ENCODE peak calls at places on chromosomes 5 and 9, in seven cellular contexts. One of them, this sample, is unnamed. For H3F3A and H4K20me1, the result is how much of the 10 kb centered on the place peaks cover.

GRCh38 chr5:67092447-67093023 is 104.1 kb downstream of the CD180 start:
- DNase-seq in GM23248: no peak
- DNase-seq in GM23338: no peak
- DNase-seq in MM.1S: no peak
- DNase-seq in neural progenitor cell: no peak
- DNase-seq in PC-9: peak
- DNase-seq in SK-N-SH: no peak
- DNase-seq in this sample: peak

GRCh38 chr9:70298245-70298771 is 39.5 kb downstream of the SMC5 start:
- DNase-seq in GM23338: no peak
- DNase-seq in PC-9: no peak
- DNase-seq in MM.1S: no peak
- DNase-seq in GM23248: no peak
- DNase-seq in neural progenitor cell: no peak
- DNase-seq in SK-N-SH: no peak
- DNase-seq in this sample: peak

GRCh38 chr9:135480071-135480941 is 724 bp downstream of the PPP1R26 start:
- DNase-seq in GM23248: peak
- DNase-seq in GM23338: peak
- DNase-seq in neural progenitor cell: peak
- DNase-seq in MM.1S: peak
- DNase-seq in PC-9: peak
- DNase-seq in SK-N-SH: peak
- DNase-seq in this sample: peak

GRCh38 chr9:86549920-86550319 is 195.7 kb upstream of the TUT7 start:
- DNase-seq in GM23248: peak
- DNase-seq in neural progenitor cell: no peak
- DNase-seq in PC-9: no peak
- DNase-seq in SK-N-SH: no peak
- DNase-seq in MM.1S: no peak
- DNase-seq in GM23338: no peak
- DNase-seq in this sample: no peak

GRCh38 chr9:109440797-109441287 is 57.3 kb downstream of the PTPN3 start:
- DNase-seq in GM23338: peak
- DNase-seq in GM23248: peak
- DNase-seq in SK-N-SH: peak
- DNase-seq in MM.1S: peak
- DNase-seq in neural progenitor cell: peak
- DNase-seq in PC-9: peak
- DNase-seq in this sample: peak

GRCh38 chr9:9521033-9521779 is 1091.6 kb downstream of the PTPRD start:
- DNase-seq in GM23338: peak
- DNase-seq in PC-9: no peak
- DNase-seq in SK-N-SH: no peak
- DNase-seq in MM.1S: no peak
- DNase-seq in neural progenitor cell: peak
- DNase-seq in GM23248: no peak
- DNase-seq in this sample: no peak

GRCh38 chr5:137649228-137649890 is 86.5 kb downstream of the KLHL3 start:
- DNase-seq in GM23248: peak
- DNase-seq in SK-N-SH: no peak
- DNase-seq in MM.1S: no peak
- DNase-seq in GM23338: no peak
- DNase-seq in PC-9: no peak
- DNase-seq in neural progenitor cell: no peak
- DNase-seq in this sample: no peak

GRCh38 chr9:105828596-105829213 is 134.4 kb downstream of the TMEM38B start:
- DNase-seq in GM23248: no peak
- DNase-seq in GM23338: no peak
- DNase-seq in PC-9: no peak
- DNase-seq in SK-N-SH: no peak
- DNase-seq in MM.1S: no peak
- DNase-seq in neural progenitor cell: no peak
- DNase-seq in this sample: no peak

GRCh38 chr9:92947268-92948031 is at the start of gene FGD3:
- DNase-seq in neural progenitor cell: peak
- DNase-seq in PC-9: peak
- DNase-seq in GM23338: peak
- DNase-seq in SK-N-SH: peak
- DNase-seq in GM23248: peak
- DNase-seq in MM.1S: no peak
- DNase-seq in this sample: peak

GRCh38 chr9:22214021-22214420 is 204.9 kb upstream of the CDKN2B start:
- DNase-seq in PC-9: no peak
- DNase-seq in MM.1S: no peak
- DNase-seq in GM23338: no peak
- DNase-seq in GM23248: peak
- DNase-seq in SK-N-SH: no peak
- DNase-seq in neural progenitor cell: no peak
- DNase-seq in this sample: peak

GRCh38 chr9:27514551-27514950 is 9.5 kb upstream of the IFNK start:
- DNase-seq in GM23338: no peak
- DNase-seq in MM.1S: no peak
- DNase-seq in neural progenitor cell: no peak
- DNase-seq in SK-N-SH: no peak
- DNase-seq in GM23248: no peak
- DNase-seq in PC-9: no peak
- DNase-seq in this sample: no peak

GRCh38 chr5:58204966-58205365 is 254.9 kb downstream of the PLK2 start:
- DNase-seq in MM.1S: no peak
- DNase-seq in PC-9: no peak
- DNase-seq in GM23248: no peak
- DNase-seq in GM23338: no peak
- DNase-seq in neural progenitor cell: no peak
- DNase-seq in SK-N-SH: no peak
- DNase-seq in this sample: no peak

GRCh38 chr5:73792687-73793320 is 166.8 kb downstream of the ARHGEF28 start:
- DNase-seq in neural progenitor cell: peak
- DNase-seq in GM23338: peak
- DNase-seq in PC-9: peak
- DNase-seq in MM.1S: peak
- DNase-seq in GM23248: peak
- DNase-seq in SK-N-SH: peak
- DNase-seq in this sample: peak

GRCh38 chr5:155193018-155193417 is 179.5 kb downstream of the KIF4B start:
- DNase-seq in SK-N-SH: no peak
- DNase-seq in GM23338: peak
- DNase-seq in neural progenitor cell: no peak
- DNase-seq in MM.1S: no peak
- DNase-seq in GM23248: no peak
- DNase-seq in PC-9: no peak
- DNase-seq in this sample: peak

GRCh38 chr5:50653946-50654345 is 12.5 kb upstream of the PARP8 start:
- DNase-seq in GM23248: no peak
- DNase-seq in MM.1S: no peak
- DNase-seq in PC-9: no peak
- DNase-seq in GM23338: no peak
- DNase-seq in neural progenitor cell: no peak
- DNase-seq in SK-N-SH: no peak
- DNase-seq in this sample: no peak

GRCh38 chr9:89461302-89461701 is 36.6 kb downstream of the SEMA4D start:
- DNase-seq in SK-N-SH: no peak
- DNase-seq in GM23248: peak
- DNase-seq in PC-9: no peak
- DNase-seq in GM23338: no peak
- DNase-seq in MM.1S: no peak
- DNase-seq in neural progenitor cell: no peak
- DNase-seq in this sample: peak

GRCh38 chr9:94979904-94980507 is 253.5 kb downstream of the AOPEP start:
- DNase-seq in GM23248: no peak
- DNase-seq in MM.1S: no peak
- DNase-seq in PC-9: no peak
- DNase-seq in GM23338: no peak
- DNase-seq in SK-N-SH: no peak
- DNase-seq in neural progenitor cell: no peak
- DNase-seq in this sample: no peak

GRCh38 chr5:124655211-124655880 is 91.1 kb downstream of the ZNF608 start:
- DNase-seq in neural progenitor cell: no peak
- DNase-seq in SK-N-SH: no peak
- DNase-seq in GM23248: peak
- DNase-seq in PC-9: no peak
- DNase-seq in MM.1S: no peak
- DNase-seq in GM23338: no peak
- DNase-seq in this sample: peak

GRCh38 chr9:77763566-77763965 is 115.4 kb upstream of the GNA14 start:
- DNase-seq in PC-9: no peak
- DNase-seq in SK-N-SH: no peak
- DNase-seq in GM23248: no peak
- DNase-seq in MM.1S: no peak
- DNase-seq in neural progenitor cell: no peak
- DNase-seq in GM23338: no peak
- DNase-seq in this sample: no peak

GRCh38 chr9:92655366-92655765 is 14.6 kb downstream of the IPPK start:
- DNase-seq in MM.1S: no peak
- DNase-seq in PC-9: no peak
- DNase-seq in GM23338: no peak
- DNase-seq in GM23248: no peak
- DNase-seq in SK-N-SH: no peak
- DNase-seq in neural progenitor cell: no peak
- DNase-seq in this sample: no peak

GRCh38 chr5:170623576-170624181 is 119.9 kb downstream of the KCNIP1 start:
- DNase-seq in GM23338: peak
- DNase-seq in PC-9: peak
- DNase-seq in SK-N-SH: peak
- DNase-seq in GM23248: peak
- DNase-seq in neural progenitor cell: peak
- DNase-seq in MM.1S: peak
- DNase-seq in this sample: peak

GRCh38 chr9:138003485-138004190 is 126.1 kb downstream of the CACNA1B start:
- DNase-seq in SK-N-SH: no peak
- DNase-seq in neural progenitor cell: no peak
- DNase-seq in GM23248: no peak
- DNase-seq in MM.1S: no peak
- DNase-seq in PC-9: no peak
- DNase-seq in GM23338: no peak
- DNase-seq in this sample: no peak

GRCh38 chr5:179729303-179729702 is 3.3 kb upstream of the MAML1 start:
- DNase-seq in GM23248: no peak
- DNase-seq in PC-9: no peak
- DNase-seq in SK-N-SH: no peak
- DNase-seq in MM.1S: no peak
- DNase-seq in neural progenitor cell: no peak
- DNase-seq in GM23338: no peak
- DNase-seq in this sample: no peak
- H3F3A ChIP-seq in GM23248: half or more
- H3F3A ChIP-seq in PC-9: half or more
- H3F3A ChIP-seq in SK-N-SH: half or more
- H3F3A ChIP-seq in MM.1S: under half
- H3F3A ChIP-seq in neural progenitor cell: half or more
- H3F3A ChIP-seq in GM23338: under half
- H3F3A ChIP-seq in this sample: under half

GRCh38 chr5:138755084-138755748 is 2.0 kb downstream of the CTNNA1 start:
- DNase-seq in SK-N-SH: no peak
- DNase-seq in MM.1S: no peak
- DNase-seq in PC-9: no peak
- DNase-seq in neural progenitor cell: no peak
- DNase-seq in GM23338: no peak
- DNase-seq in GM23248: peak
- DNase-seq in this sample: no peak
- H4K20me1 ChIP-seq in SK-N-SH: half or more
- H4K20me1 ChIP-seq in MM.1S: under half
- H4K20me1 ChIP-seq in PC-9: half or more
- H4K20me1 ChIP-seq in neural progenitor cell: under half
- H4K20me1 ChIP-seq in GM23338: under half
- H4K20me1 ChIP-seq in GM23248: under half
- H4K20me1 ChIP-seq in this sample: under half

DNA sequence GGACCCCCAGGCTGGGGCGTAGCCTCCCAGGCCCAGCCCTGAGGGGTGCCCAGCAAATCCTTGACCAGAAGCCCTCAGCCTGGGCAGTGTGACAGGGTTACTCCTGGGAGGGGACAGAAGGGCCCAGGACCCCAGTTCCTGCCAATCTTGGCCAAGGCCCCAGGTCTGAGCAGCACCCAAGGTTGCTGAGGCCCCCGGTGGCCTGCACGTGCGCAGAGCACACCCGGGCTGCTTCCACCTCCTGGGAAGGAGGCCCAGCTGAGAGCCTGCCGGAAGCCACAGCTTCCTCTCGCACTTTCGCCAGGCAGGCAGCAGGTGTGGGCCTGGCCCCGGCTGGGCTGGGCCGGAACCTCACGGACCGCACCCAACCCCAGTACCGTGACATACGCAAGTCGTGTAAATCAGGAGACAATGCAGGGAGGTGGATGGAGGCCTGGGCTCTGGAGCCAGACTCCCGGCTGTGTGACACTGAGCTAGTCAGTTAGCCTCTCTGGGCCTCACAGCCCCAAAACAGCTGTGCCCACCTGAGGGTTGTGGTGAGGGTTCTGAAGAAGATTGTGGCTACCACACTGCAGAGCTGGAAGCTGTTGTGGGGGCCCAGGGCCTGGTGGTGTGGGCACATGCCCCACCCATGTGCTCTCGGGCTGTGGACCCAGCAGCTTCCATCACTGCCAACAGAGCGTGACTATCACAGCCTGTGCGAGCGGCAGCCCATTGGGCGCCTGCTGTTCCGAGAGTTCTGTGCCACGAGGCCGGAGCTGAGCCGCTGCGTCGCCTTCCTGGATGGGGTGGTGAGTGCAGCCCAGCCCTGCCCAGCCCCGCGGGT is 5.1 kb downstream of the GRK6 start:
- DNase-seq in GM23248: no peak
- DNase-seq in GM23338: no peak
- DNase-seq in SK-N-SH: no peak
- DNase-seq in PC-9: no peak
- DNase-seq in neural progenitor cell: no peak
- DNase-seq in MM.1S: peak
- DNase-seq in this sample: no peak
- H3F3A ChIP-seq in GM23248: under half
- H3F3A ChIP-seq in GM23338: under half
- H3F3A ChIP-seq in SK-N-SH: under half
- H3F3A ChIP-seq in PC-9: under half
- H3F3A ChIP-seq in neural progenitor cell: under half
- H3F3A ChIP-seq in MM.1S: under half
- H3F3A ChIP-seq in this sample: under half

GRCh38 chr5:127027539-127027938 is 2.8 kb downstream of the MARCHF3 start:
- DNase-seq in MM.1S: no peak
- DNase-seq in neural progenitor cell: no peak
- DNase-seq in GM23338: no peak
- DNase-seq in GM23248: no peak
- DNase-seq in SK-N-SH: no peak
- DNase-seq in PC-9: no peak
- DNase-seq in this sample: no peak

GRCh38 chr5:127025507-127025906 is 4.9 kb downstream of the MARCHF3 start:
- DNase-seq in GM23338: no peak
- DNase-seq in PC-9: no peak
- DNase-seq in SK-N-SH: no peak
- DNase-seq in MM.1S: no peak
- DNase-seq in neural progenitor cell: no peak
- DNase-seq in GM23248: no peak
- DNase-seq in this sample: no peak

GRCh38 chr5:127022846-127023245 is 7.5 kb downstream of the MARCHF3 start:
- DNase-seq in GM23338: no peak
- DNase-seq in GM23248: no peak
- DNase-seq in PC-9: no peak
- DNase-seq in SK-N-SH: no peak
- DNase-seq in MM.1S: no peak
- DNase-seq in neural progenitor cell: no peak
- DNase-seq in this sample: no peak

GRCh38 chr5:127028822-127029457 is 1.4 kb downstream of the MARCHF3 start:
- DNase-seq in SK-N-SH: peak
- DNase-seq in GM23248: no peak
- DNase-seq in MM.1S: no peak
- DNase-seq in PC-9: no peak
- DNase-seq in GM23338: no peak
- DNase-seq in neural progenitor cell: no peak
- DNase-seq in this sample: peak

GRCh38 chr5:127026166-127026565 is 4.2 kb downstream of the MARCHF3 start:
- DNase-seq in MM.1S: no peak
- DNase-seq in GM23338: no peak
- DNase-seq in neural progenitor cell: no peak
- DNase-seq in PC-9: no peak
- DNase-seq in GM23248: no peak
- DNase-seq in SK-N-SH: no peak
- DNase-seq in this sample: no peak
- H4K20me1 ChIP-seq in MM.1S: under half
- H4K20me1 ChIP-seq in GM23338: under half
- H4K20me1 ChIP-seq in neural progenitor cell: under half
- H4K20me1 ChIP-seq in PC-9: under half
- H4K20me1 ChIP-seq in GM23248: under half
- H4K20me1 ChIP-seq in SK-N-SH: under half
- H4K20me1 ChIP-seq in this sample: under half

This sample was measured in PC-3.